ENCODE peak calls at places on chromosomes 11 and 22, in seven cellular contexts. One of them, this sample, is unnamed.

GRCh38 chr22:44968736-44969135 is 41.1 kb downstream of the PHF21B start:
- DNase-seq in stimulated activated CD4-positive, alpha-beta T cell treated with anti-CD3 and anti-CD28 coated beads, Interleukin-1b, Interleukin-23, amount 100 ng/mL, for 1 hour: no peak
- DNase-seq in D721Med: no peak
- DNase-seq in amygdala: no peak
- DNase-seq in HAP-1: no peak
- DNase-seq in activated naive CD4-positive, alpha-beta T cell treated with anti-CD3 and anti-CD28 coated beads for 36 hours: no peak
- DNase-seq in substantia nigra: no peak
- DNase-seq in this sample: no peak

GRCh38 chr11:127965947-127966668 is 621.2 kb downstream of the ETS1 start:
- DNase-seq in substantia nigra: no peak
- DNase-seq in HAP-1: no peak
- DNase-seq in stimulated activated CD4-positive, alpha-beta T cell treated with anti-CD3 and anti-CD28 coated beads, Interleukin-1b, Interleukin-23, amount 100 ng/mL, for 1 hour: no peak
- DNase-seq in D721Med: no peak
- DNase-seq in activated naive CD4-positive, alpha-beta T cell treated with anti-CD3 and anti-CD28 coated beads for 36 hours: no peak
- DNase-seq in amygdala: no peak
- DNase-seq in this sample: no peak

GRCh38 chr11:119414321-119414720 is 8.7 kb downstream of the THY1 start:
- DNase-seq in amygdala: no peak
- DNase-seq in D721Med: no peak
- DNase-seq in substantia nigra: no peak
- DNase-seq in HAP-1: no peak
- DNase-seq in stimulated activated CD4-positive, alpha-beta T cell treated with anti-CD3 and anti-CD28 coated beads, Interleukin-1b, Interleukin-23, amount 100 ng/mL, for 1 hour: no peak
- DNase-seq in activated naive CD4-positive, alpha-beta T cell treated with anti-CD3 and anti-CD28 coated beads for 36 hours: no peak
- DNase-seq in this sample: no peak

GRCh38 chr11:72648737-72649136 is 25.5 kb downstream of the PDE2A start:
- DNase-seq in substantia nigra: no peak
- DNase-seq in stimulated activated CD4-positive, alpha-beta T cell treated with anti-CD3 and anti-CD28 coated beads, Interleukin-1b, Interleukin-23, amount 100 ng/mL, for 1 hour: no peak
- DNase-seq in activated naive CD4-positive, alpha-beta T cell treated with anti-CD3 and anti-CD28 coated beads for 36 hours: no peak
- DNase-seq in HAP-1: no peak
- DNase-seq in D721Med: no peak
- DNase-seq in amygdala: no peak
- DNase-seq in this sample: no peak

GRCh38 chr11:86761978-86762377 is 38.4 kb upstream of the PRSS23 start:
- DNase-seq in D721Med: no peak
- DNase-seq in HAP-1: no peak
- DNase-seq in stimulated activated CD4-positive, alpha-beta T cell treated with anti-CD3 and anti-CD28 coated beads, Interleukin-1b, Interleukin-23, amount 100 ng/mL, for 1 hour: no peak
- DNase-seq in substantia nigra: no peak
- DNase-seq in activated naive CD4-positive, alpha-beta T cell treated with anti-CD3 and anti-CD28 coated beads for 36 hours: no peak
- DNase-seq in amygdala: no peak
- DNase-seq in this sample: no peak

GRCh38 chr22:49521787-49522224 is 305.9 kb downstream of the BRD1 start:
- DNase-seq in HAP-1: no peak
- DNase-seq in amygdala: no peak
- DNase-seq in activated naive CD4-positive, alpha-beta T cell treated with anti-CD3 and anti-CD28 coated beads for 36 hours: no peak
- DNase-seq in substantia nigra: no peak
- DNase-seq in D721Med: no peak
- DNase-seq in stimulated activated CD4-positive, alpha-beta T cell treated with anti-CD3 and anti-CD28 coated beads, Interleukin-1b, Interleukin-23, amount 100 ng/mL, for 1 hour: no peak
- DNase-seq in this sample: peak; percentile 79

GRCh38 chr11:876550-876949 is 33.9 kb downstream of the TSPAN4 start:
- DNase-seq in activated naive CD4-positive, alpha-beta T cell treated with anti-CD3 and anti-CD28 coated beads for 36 hours: no peak
- DNase-seq in amygdala: no peak
- DNase-seq in D721Med: no peak
- DNase-seq in stimulated activated CD4-positive, alpha-beta T cell treated with anti-CD3 and anti-CD28 coated beads, Interleukin-1b, Interleukin-23, amount 100 ng/mL, for 1 hour: no peak
- DNase-seq in HAP-1: no peak
- DNase-seq in substantia nigra: no peak
- DNase-seq in this sample: peak; percentile 71

GRCh38 chr22:36644333-36644757 is 59.2 kb downstream of the CACNG2 start:
- DNase-seq in activated naive CD4-positive, alpha-beta T cell treated with anti-CD3 and anti-CD28 coated beads for 36 hours: peak; percentile 57
- DNase-seq in D721Med: no peak
- DNase-seq in HAP-1: peak; percentile 57
- DNase-seq in stimulated activated CD4-positive, alpha-beta T cell treated with anti-CD3 and anti-CD28 coated beads, Interleukin-1b, Interleukin-23, amount 100 ng/mL, for 1 hour: peak; percentile 8
- DNase-seq in substantia nigra: no peak
- DNase-seq in amygdala: no peak
- DNase-seq in this sample: no peak

GRCh38 chr11:74909812-74910211 is 39.1 kb downstream of the XRRA1 start:
- DNase-seq in substantia nigra: no peak
- DNase-seq in HAP-1: no peak
- DNase-seq in amygdala: no peak
- DNase-seq in stimulated activated CD4-positive, alpha-beta T cell treated with anti-CD3 and anti-CD28 coated beads, Interleukin-1b, Interleukin-23, amount 100 ng/mL, for 1 hour: no peak
- DNase-seq in activated naive CD4-positive, alpha-beta T cell treated with anti-CD3 and anti-CD28 coated beads for 36 hours: no peak
- DNase-seq in D721Med: no peak
- DNase-seq in this sample: no peak

GRCh38 chr11:73249304-73249703 is 22.8 kb upstream of the P2RY6 start:
- DNase-seq in amygdala: no peak
- DNase-seq in stimulated activated CD4-positive, alpha-beta T cell treated with anti-CD3 and anti-CD28 coated beads, Interleukin-1b, Interleukin-23, amount 100 ng/mL, for 1 hour: no peak
- DNase-seq in HAP-1: no peak
- DNase-seq in substantia nigra: no peak
- DNase-seq in D721Med: no peak
- DNase-seq in activated naive CD4-positive, alpha-beta T cell treated with anti-CD3 and anti-CD28 coated beads for 36 hours: no peak
- DNase-seq in this sample: no peak

GRCh38 chr11:81165164-81165563 is 1568.5 kb downstream of the FAM181B start:
- DNase-seq in D721Med: no peak
- DNase-seq in stimulated activated CD4-positive, alpha-beta T cell treated with anti-CD3 and anti-CD28 coated beads, Interleukin-1b, Interleukin-23, amount 100 ng/mL, for 1 hour: no peak
- DNase-seq in activated naive CD4-positive, alpha-beta T cell treated with anti-CD3 and anti-CD28 coated beads for 36 hours: no peak
- DNase-seq in HAP-1: no peak
- DNase-seq in amygdala: no peak
- DNase-seq in substantia nigra: no peak
- DNase-seq in this sample: no peak

GRCh38 chr22:50277761-50278160 is 7.6 kb upstream of the MAPK11 start:
- DNase-seq in activated naive CD4-positive, alpha-beta T cell treated with anti-CD3 and anti-CD28 coated beads for 36 hours: no peak
- DNase-seq in HAP-1: no peak
- DNase-seq in D721Med: no peak
- DNase-seq in amygdala: no peak
- DNase-seq in stimulated activated CD4-positive, alpha-beta T cell treated with anti-CD3 and anti-CD28 coated beads, Interleukin-1b, Interleukin-23, amount 100 ng/mL, for 1 hour: no peak
- DNase-seq in substantia nigra: no peak
- DNase-seq in this sample: no peak

GRCh38 chr22:35170716-35171697 is 86.3 kb upstream of the HMGXB4 start:
- DNase-seq in stimulated activated CD4-positive, alpha-beta T cell treated with anti-CD3 and anti-CD28 coated beads, Interleukin-1b, Interleukin-23, amount 100 ng/mL, for 1 hour: no peak
- DNase-seq in substantia nigra: no peak
- DNase-seq in activated naive CD4-positive, alpha-beta T cell treated with anti-CD3 and anti-CD28 coated beads for 36 hours: no peak
- DNase-seq in D721Med: no peak
- DNase-seq in amygdala: no peak
- DNase-seq in HAP-1: no peak
- DNase-seq in this sample: no peak

GRCh38 chr11:2694495-2694894 is 5.3 kb downstream of the KCNQ1OT1 start:
- DNase-seq in HAP-1: no peak
- DNase-seq in stimulated activated CD4-positive, alpha-beta T cell treated with anti-CD3 and anti-CD28 coated beads, Interleukin-1b, Interleukin-23, amount 100 ng/mL, for 1 hour: no peak
- DNase-seq in amygdala: no peak
- DNase-seq in D721Med: no peak
- DNase-seq in substantia nigra: no peak
- DNase-seq in activated naive CD4-positive, alpha-beta T cell treated with anti-CD3 and anti-CD28 coated beads for 36 hours: no peak
- DNase-seq in this sample: no peak

GRCh38 chr22:23257889-23258825 is 77.8 kb downstream of the BCR start:
- DNase-seq in substantia nigra: no peak
- DNase-seq in activated naive CD4-positive, alpha-beta T cell treated with anti-CD3 and anti-CD28 coated beads for 36 hours: no peak
- DNase-seq in HAP-1: no peak
- DNase-seq in D721Med: no peak
- DNase-seq in amygdala: no peak
- DNase-seq in stimulated activated CD4-positive, alpha-beta T cell treated with anti-CD3 and anti-CD28 coated beads, Interleukin-1b, Interleukin-23, amount 100 ng/mL, for 1 hour: no peak
- DNase-seq in this sample: no peak

This sample was measured in dorsolateral prefrontal cortex.